ENCODE peak calls at places on chromosomes 5 and 9, in nine cellular contexts. Z is hepatocyte; X is CD4-positive, alpha-beta memory T cell; A is cardiac muscle cell; S is IMR-90; T is suprapubic skin; U is H1; O is kidney; N is pancreas. L is an unnamed sample. For H3K4me1 and H3K9me3, the result is how much of the 10 kb centered on the place peaks cover.

GRCh38 chr5:171582849-171583248 is 163.4 kb downstream of the FGF18 start:
- DNase-seq in T (no peak), S (no peak), X (no peak), O (no peak), N (no peak), U (no peak), A (no peak), Z (no peak), L (no peak)

GRCh38 chr5:54159153-54159836 is 151.1 kb downstream of the ARL15 start:
- DNase-seq in O (no peak), Z (no peak), S (peak), X (no peak), N (no peak), U (no peak), A (no peak), T (no peak), L (no peak)

GRCh38 chr5:32217886-32218396 is 43.8 kb upstream of the GOLPH3 start:
- DNase-seq in S (no peak), X (no peak), T (no peak), O (no peak), N (no peak), U (no peak), A (peak), Z (peak), L (peak)

GRCh38 chr9:128628471-128629048 is 28.1 kb downstream of the DYNC2I2 start:
- DNase-seq in N (peak), T (no peak), X (no peak), Z (no peak), S (no peak), O (peak), A (no peak), U (no peak), L (no peak)

GRCh38 chr5:10601246-10602030 is 37.6 kb downstream of the ANKRD33B start:
- DNase-seq in S (peak), O (peak), U (no peak), A (peak), N (peak), Z (peak), T (peak), X (no peak), L (peak)

GRCh38 chr9:136855461-136856077 is 3.4 kb downstream of the MAMDC4 start:
- DNase-seq in N (peak), Z (no peak), S (no peak), A (no peak), T (no peak), X (no peak), O (peak), U (no peak), L (no peak)

GRCh38 chr5:32304622-32305021 is 8.1 kb downstream of the MTMR12 start:
- DNase-seq in O (no peak), X (no peak), S (no peak), U (no peak), Z (no peak), A (no peak), N (no peak), T (no peak), L (no peak)

GRCh38 chr5:17260549-17260948 is 43.1 kb downstream of the BASP1 start:
- DNase-seq in X (no peak), S (no peak), N (no peak), T (no peak), O (no peak), U (no peak), Z (no peak), A (no peak), L (no peak)

GRCh38 chr5:126650463-126650862 is 49.7 kb downstream of the PHAX start:
- DNase-seq in O (no peak), S (no peak), T (no peak), X (no peak), U (no peak), N (no peak), Z (no peak), A (no peak), L (no peak)

GRCh38 chr5:3050863-3051262 is 299.4 kb upstream of the IRX2 start:
- DNase-seq in N (no peak), O (no peak), Z (no peak), X (no peak), S (no peak), U (no peak), T (no peak), A (no peak), L (no peak)

GRCh38 chr5:56934325-56934724 is 17.6 kb downstream of the MIER3 start:
- DNase-seq in X (no peak), N (no peak), O (no peak), Z (no peak), A (no peak), S (no peak), T (no peak), U (no peak), L (no peak)

GRCh38 chr5:36407396-36407795 is 105.7 kb upstream of the RANBP3L start:
- DNase-seq in X (no peak), A (no peak), Z (no peak), O (no peak), U (no peak), T (no peak), S (no peak), N (no peak), L (no peak)

GRCh38 chr5:68419637-68420452 is 204.3 kb downstream of the PIK3R1 start:
- DNase-seq in X (no peak), Z (peak), T (no peak), O (peak), N (no peak), U (no peak), S (no peak), A (peak), L (peak)

GRCh38 chr5:178526796-178527457 is 63.3 kb downstream of the COL23A1 start:
- DNase-seq in T (no peak), O (no peak), N (no peak), U (no peak), Z (no peak), A (no peak), S (no peak), X (no peak), L (no peak)

GRCh38 chr9:110742741-110743371 is 74.3 kb downstream of the MUSK start:
- DNase-seq in T (no peak), N (no peak), S (peak), U (peak), Z (no peak), A (no peak), O (no peak), X (no peak), L (no peak)

GRCh38 chr5:180201051-180201987 is 7.7 kb downstream of the RASGEF1C start:
- DNase-seq in Z (peak), O (no peak), A (peak), X (no peak), T (no peak), N (no peak), U (peak), S (no peak), L (peak)

GRCh38 chr5:96852769-96853168 is 23.5 kb upstream of the ERAP2 start:
- DNase-seq in N (no peak), Z (no peak), T (no peak), A (no peak), X (no peak), U (no peak), O (no peak), S (peak), L (no peak)

GRCh38 chr5:36651775-36652685 is 45.6 kb downstream of the SLC1A3 start:
- DNase-seq in O (no peak), X (no peak), Z (peak), N (no peak), A (peak), S (no peak), U (no peak), T (no peak), L (no peak)

GRCh38 chr5:99621772-99622681 is 693.2 kb upstream of the CHD1 start:
- DNase-seq in O (no peak), U (no peak), X (no peak), Z (no peak), S (no peak), T (no peak), N (no peak), A (peak), L (no peak)

GRCh38 chr5:32522429-32523143 is 62.8 kb upstream of the SUB1 start:
- DNase-seq in O (no peak), A (no peak), Z (no peak), T (no peak), X (peak), S (peak), U (no peak), N (no peak), L (no peak)

GRCh38 chr5:53362521-53362941 is 117.9 kb upstream of the FST start:
- DNase-seq in X (no peak), U (no peak), S (peak), A (no peak), N (no peak), T (no peak), O (no peak), Z (no peak), L (no peak)

GRCh38 chr5:175378444-175379028 is 65.4 kb downstream of the DRD1 start:
- DNase-seq in U (no peak), S (peak), T (no peak), X (no peak), O (no peak), A (no peak), N (no peak), Z (peak), L (no peak)

GRCh38 chr9:22005083-22005699 is 3.9 kb downstream of the CDKN2B start:
- DNase-seq in A (peak), O (no peak), N (no peak), U (no peak), Z (no peak), S (peak), T (no peak), X (no peak), L (no peak)

GRCh38 chr5:128436825-128437224 is 101.2 kb downstream of the FBN2 start:
- DNase-seq in A (no peak), N (no peak), O (no peak), T (no peak), U (no peak), Z (peak), X (no peak), S (peak), L (no peak)

GRCh38 chr9:96478829-96479371 is 28.9 kb downstream of the HABP4 start:
- DNase-seq in O (no peak), X (no peak), S (peak), U (no peak), A (no peak), N (no peak), T (no peak), Z (no peak), L (no peak)

GRCh38 chr9:73782166-73782565 is 630.5 kb downstream of the ANXA1 start:
- DNase-seq in N (no peak), X (no peak), T (no peak), A (no peak), Z (no peak), U (no peak), S (no peak), O (no peak), L (no peak)

GRCh38 chr9:129089246-129089645 is 8.3 kb downstream of the DOLPP1 start:
- DNase-seq in X (no peak), N (no peak), O (no peak), U (no peak), S (no peak), Z (no peak), A (no peak), T (no peak), L (no peak)

GRCh38 chr9:37218800-37219425 is 98.5 kb downstream of the ZCCHC7 start:
- DNase-seq in O (no peak), N (no peak), X (no peak), U (no peak), S (no peak), Z (no peak), T (no peak), A (no peak), L (no peak)

GRCh38 chr9:108880917-108881316 is 18.9 kb downstream of the ACTL7A start:
- DNase-seq in Z (no peak), U (no peak), X (no peak), N (no peak), O (no peak), T (no peak), S (no peak), A (no peak), L (no peak)

GRCh38 chr5:5270958-5271605 is 131.0 kb downstream of the ADAMTS16 start:
- DNase-seq in X (no peak), A (peak), O (peak), N (peak), S (peak), T (no peak), Z (peak), U (no peak), L (no peak)

GRCh38 chr5:66151030-66151429 is 6.9 kb downstream of the SREK1 start:
- DNase-seq in S (no peak), X (no peak), U (no peak), T (no peak), Z (no peak), O (no peak), A (no peak), N (no peak), L (no peak)

GRCh38 chr5:28975508-28975907 is 1937.1 kb upstream of the CDH9 start:
- DNase-seq in A (no peak), O (no peak), X (no peak), T (no peak), S (no peak), U (no peak), N (no peak), Z (no peak), L (no peak)

GRCh38 chr5:108380531-108381021 is 1.3 kb downstream of the FBXL17 start:
- DNase-seq in X (peak), T (no peak), O (peak), S (peak), Z (peak), A (peak), N (peak), U (no peak), L (peak)

GRCh38 chr9:107172160-107172978 is 110.7 kb upstream of the RAD23B start:
- DNase-seq in Z (peak), S (peak), X (peak), U (peak), O (no peak), N (peak), A (peak), T (no peak), L (peak)

GRCh38 chr5:53253421-53253871 is 143.9 kb upstream of the MOCS2 start:
- DNase-seq in X (peak), Z (no peak), T (no peak), A (no peak), N (no peak), O (no peak), S (peak), U (no peak), L (no peak)

GRCh38 chr5:112384523-112384922 is 34.6 kb downstream of the EPB41L4A start:
- DNase-seq in T (no peak), S (no peak), O (no peak), A (no peak), U (no peak), Z (no peak), X (no peak), N (no peak), L (no peak)

GRCh38 chr9:122220673-122221222 is 8.0 kb downstream of the LHX6 start:
- DNase-seq in X (no peak), N (no peak), O (no peak), Z (no peak), A (no peak), U (no peak), T (no peak), S (no peak), L (no peak)
- H3K4me1 ChIP-seq in X (under half), N (under half), O (under half), Z (under half), A (under half), U (under half), T (under half), S (under half), L (under half)

GRCh38 chr5:95081500-95082355 is 203.2 kb downstream of the MCTP1 start:
- DNase-seq in U (no peak), T (no peak), S (peak), Z (peak), A (no peak), X (no peak), N (no peak), O (peak), L (no peak)
- H3K4me3 ChIP-seq in U (no peak), T (peak), S (no peak), Z (no peak), A (no peak), X (no peak), N (no peak), O (peak), L (no peak)

DNA sequence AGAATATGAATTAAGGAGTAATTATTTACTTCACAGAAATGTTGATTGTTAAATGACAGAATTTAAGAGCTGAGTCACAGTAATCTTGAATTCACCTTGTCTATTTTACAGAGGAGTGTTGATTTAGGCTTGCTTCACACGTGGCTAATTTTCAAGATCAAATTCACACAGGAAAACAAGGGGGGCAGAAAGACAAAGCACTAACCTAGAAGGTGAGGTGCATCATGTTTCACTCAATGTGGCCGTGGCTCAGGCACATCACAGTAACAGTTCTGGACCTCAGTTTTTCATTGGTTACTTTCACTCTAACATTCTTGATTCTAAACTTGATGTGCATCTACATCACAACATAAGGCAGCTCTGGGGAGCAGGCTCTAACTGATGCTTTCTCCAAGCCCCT is 69.6 kb upstream of the GNAQ start:
- DNase-seq in A (no peak), O (no peak), N (no peak), X (no peak), U (no peak), Z (no peak), T (no peak), S (no peak), L (no peak)
- H3K9me3 ChIP-seq in A (under half), O (under half), N (under half), X (under half), U (under half), Z (under half), T (under half), S (under half), L (under half)

GRCh38 chr5:177492841-177493240 is 4.6 kb downstream of the PDLIM7 start:
- DNase-seq in N (peak), X (no peak), T (no peak), S (no peak), Z (no peak), O (peak), U (no peak), A (no peak), L (no peak)

GRCh38 chr5:177496111-177497010 is 1.0 kb downstream of the PDLIM7 start:
- DNase-seq in T (no peak), O (peak), X (no peak), U (no peak), A (peak), S (peak), N (peak), Z (peak), L (peak)

GRCh38 chr5:177493795-177494355 is 3.5 kb downstream of the PDLIM7 start:
- DNase-seq in A (no peak), X (no peak), T (no peak), S (no peak), U (no peak), O (peak), Z (no peak), N (peak), L (no peak)

GRCh38 chr5:177495243-177496060 is 2.0 kb downstream of the PDLIM7 start:
- DNase-seq in T (no peak), X (no peak), Z (peak), U (peak), O (peak), N (peak), A (peak), S (peak), L (peak)

DNA sequence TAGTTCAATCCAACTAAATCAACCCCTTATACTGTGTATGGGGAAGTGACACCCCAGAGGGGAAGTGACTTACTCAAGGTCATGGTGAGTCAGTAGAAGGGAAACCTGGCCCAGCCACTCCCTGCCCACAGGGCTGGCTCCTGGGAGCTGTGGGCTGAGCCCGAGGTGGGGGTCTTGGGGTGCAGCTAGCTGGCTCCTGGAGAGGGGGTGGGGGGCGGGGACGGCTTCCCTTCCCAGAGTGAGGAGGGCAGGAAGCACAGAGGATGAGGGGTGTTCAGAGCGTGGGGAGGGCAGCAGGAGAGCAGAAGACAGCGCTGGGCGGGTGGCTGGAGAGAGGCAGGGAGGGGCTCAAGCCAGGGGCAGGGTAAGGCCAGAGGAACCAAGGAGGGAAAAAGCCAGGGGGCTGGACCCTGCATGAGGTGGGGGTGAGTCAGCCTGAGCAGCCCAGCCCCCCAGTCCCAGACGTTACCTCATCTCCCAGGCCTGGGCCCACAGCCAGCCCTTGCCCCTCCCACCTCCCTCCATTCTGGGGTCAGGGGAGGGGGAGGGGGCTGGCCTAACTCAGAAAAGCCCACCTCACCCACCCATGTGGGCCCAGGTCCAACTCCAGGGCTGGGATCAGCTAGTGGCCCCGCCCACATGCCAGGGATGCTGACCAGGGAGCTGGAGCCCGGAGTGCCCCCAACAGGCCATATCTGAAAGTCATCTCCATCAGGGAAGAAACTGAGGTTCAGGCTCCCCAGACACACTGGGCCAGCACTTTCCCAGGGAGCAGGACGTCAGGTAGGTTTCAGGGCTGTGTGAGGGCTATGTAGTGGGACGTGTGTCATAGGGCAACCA is 2.8 kb downstream of the PDLIM7 start:
- DNase-seq in T (no peak), N (peak), U (peak), O (peak), X (no peak), Z (peak), A (peak), S (peak), L (peak)
- H3K4me1 ChIP-seq in T (half or more), N (under half), U (under half), O (under half), X (under half), Z (under half), A (under half), S (under half), L (under half)

DNA sequence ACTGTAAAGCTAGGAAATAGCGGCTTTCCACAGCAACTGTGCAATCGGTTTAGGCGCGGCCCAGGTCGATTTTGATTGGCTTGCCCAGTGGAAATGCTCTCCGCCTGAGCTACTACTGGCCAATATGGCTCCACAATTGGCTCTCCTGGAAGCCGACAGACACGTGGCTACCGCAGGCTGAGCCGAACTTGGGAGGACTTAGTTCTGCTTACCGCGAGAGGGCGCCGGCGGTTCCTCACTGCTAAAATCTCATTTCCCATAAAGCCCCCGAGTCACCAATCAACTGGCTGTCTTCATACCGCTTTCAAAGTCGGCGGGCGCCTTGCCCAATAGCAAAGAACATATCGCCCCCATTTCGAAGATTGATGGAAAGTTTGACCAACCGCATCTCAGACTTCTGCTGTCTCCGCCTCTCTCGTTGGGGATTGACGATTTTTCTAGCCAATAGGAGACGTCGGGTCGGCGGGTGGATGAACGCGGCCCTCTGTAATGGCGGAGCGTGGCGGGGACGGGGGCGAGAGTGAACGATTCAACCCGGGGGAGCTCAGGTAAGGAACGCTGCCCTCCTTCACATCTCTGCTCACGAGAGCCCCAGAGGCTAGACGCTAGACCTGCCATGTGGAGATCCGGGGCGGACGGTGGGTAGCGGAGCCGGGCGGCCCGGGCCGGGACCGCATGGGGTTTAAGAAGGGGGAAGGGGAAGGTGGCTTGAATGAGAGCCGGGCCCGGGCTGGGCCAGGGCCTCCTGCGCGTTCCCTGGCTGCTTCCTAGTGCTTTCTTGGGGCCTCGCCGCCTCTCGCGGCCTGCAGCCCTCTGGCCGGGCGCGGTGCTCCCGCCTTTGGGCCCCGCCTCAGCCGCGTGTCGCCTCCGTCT is at the start of gene TCERG1:
- DNase-seq in O (peak), X (peak), A (peak), U (peak), T (peak), Z (peak), S (peak), N (peak), L (peak)
- H3K4me3 ChIP-seq in O (peak), X (peak), A (peak), U (peak), T (peak), Z (peak), S (peak), N (peak), L (peak)